ENCODE peak calls at places on chromosomes 2 and 18, in nine cellular contexts. One of them, this sample, is unnamed.

GRCh38 chr2:58098254-58099096 is 51.9 kb downstream of the VRK2 start:
- DNase-seq in right lobe of liver: no peak
- DNase-seq in H9: no peak
- DNase-seq in cardiac muscle cell: peak
- DNase-seq in CD8-positive, alpha-beta T cell: no peak
- DNase-seq in CD4-positive, alpha-beta memory T cell: no peak
- DNase-seq in body of pancreas: no peak
- DNase-seq in HCT116: no peak
- DNase-seq in upper lobe of left lung: no peak
- DNase-seq in this sample: no peak

GRCh38 chr2:218168635-218169462 is 2.1 kb upstream of the CXCR1 start:
- DNase-seq in cardiac muscle cell: peak
- DNase-seq in HCT116: peak
- DNase-seq in upper lobe of left lung: no peak
- DNase-seq in body of pancreas: peak
- DNase-seq in right lobe of liver: no peak
- DNase-seq in CD4-positive, alpha-beta memory T cell: peak
- DNase-seq in H9: peak
- DNase-seq in CD8-positive, alpha-beta T cell: peak
- DNase-seq in this sample: no peak

GRCh38 chr2:226609361-226609760 is 190.3 kb downstream of the IRS1 start:
- DNase-seq in cardiac muscle cell: peak
- DNase-seq in HCT116: no peak
- DNase-seq in CD4-positive, alpha-beta memory T cell: no peak
- DNase-seq in upper lobe of left lung: no peak
- DNase-seq in H9: no peak
- DNase-seq in body of pancreas: no peak
- DNase-seq in right lobe of liver: no peak
- DNase-seq in CD8-positive, alpha-beta T cell: no peak
- DNase-seq in this sample: no peak

GRCh38 chr18:43031169-43031568 is 84.3 kb downstream of the RIT2 start:
- DNase-seq in body of pancreas: no peak
- DNase-seq in CD8-positive, alpha-beta T cell: no peak
- DNase-seq in CD4-positive, alpha-beta memory T cell: no peak
- DNase-seq in upper lobe of left lung: no peak
- DNase-seq in right lobe of liver: no peak
- DNase-seq in cardiac muscle cell: no peak
- DNase-seq in HCT116: no peak
- DNase-seq in H9: no peak
- DNase-seq in this sample: no peak

GRCh38 chr2:588041-588645 is 89.1 kb downstream of the TMEM18 start:
- DNase-seq in CD4-positive, alpha-beta memory T cell: no peak
- DNase-seq in HCT116: no peak
- DNase-seq in CD8-positive, alpha-beta T cell: no peak
- DNase-seq in upper lobe of left lung: no peak
- DNase-seq in body of pancreas: no peak
- DNase-seq in right lobe of liver: no peak
- DNase-seq in H9: peak
- DNase-seq in cardiac muscle cell: no peak
- DNase-seq in this sample: no peak

GRCh38 chr2:239814136-239814916 is 210.8 kb downstream of the NDUFA10 start:
- DNase-seq in upper lobe of left lung: no peak
- DNase-seq in H9: no peak
- DNase-seq in body of pancreas: no peak
- DNase-seq in cardiac muscle cell: peak
- DNase-seq in right lobe of liver: peak
- DNase-seq in HCT116: no peak
- DNase-seq in CD8-positive, alpha-beta T cell: no peak
- DNase-seq in CD4-positive, alpha-beta memory T cell: no peak
- DNase-seq in this sample: no peak

GRCh38 chr2:226424971-226425370 is 374.6 kb downstream of the IRS1 start:
- DNase-seq in body of pancreas: no peak
- DNase-seq in HCT116: no peak
- DNase-seq in cardiac muscle cell: no peak
- DNase-seq in right lobe of liver: no peak
- DNase-seq in CD8-positive, alpha-beta T cell: no peak
- DNase-seq in upper lobe of left lung: no peak
- DNase-seq in CD4-positive, alpha-beta memory T cell: no peak
- DNase-seq in H9: no peak
- DNase-seq in this sample: no peak

GRCh38 chr18:61606759-61607158 is 273.5 kb downstream of the CDH20 start:
- DNase-seq in HCT116: peak
- DNase-seq in right lobe of liver: no peak
- DNase-seq in upper lobe of left lung: no peak
- DNase-seq in CD4-positive, alpha-beta memory T cell: no peak
- DNase-seq in body of pancreas: peak
- DNase-seq in cardiac muscle cell: peak
- DNase-seq in CD8-positive, alpha-beta T cell: no peak
- DNase-seq in H9: peak
- DNase-seq in this sample: peak

DNA sequence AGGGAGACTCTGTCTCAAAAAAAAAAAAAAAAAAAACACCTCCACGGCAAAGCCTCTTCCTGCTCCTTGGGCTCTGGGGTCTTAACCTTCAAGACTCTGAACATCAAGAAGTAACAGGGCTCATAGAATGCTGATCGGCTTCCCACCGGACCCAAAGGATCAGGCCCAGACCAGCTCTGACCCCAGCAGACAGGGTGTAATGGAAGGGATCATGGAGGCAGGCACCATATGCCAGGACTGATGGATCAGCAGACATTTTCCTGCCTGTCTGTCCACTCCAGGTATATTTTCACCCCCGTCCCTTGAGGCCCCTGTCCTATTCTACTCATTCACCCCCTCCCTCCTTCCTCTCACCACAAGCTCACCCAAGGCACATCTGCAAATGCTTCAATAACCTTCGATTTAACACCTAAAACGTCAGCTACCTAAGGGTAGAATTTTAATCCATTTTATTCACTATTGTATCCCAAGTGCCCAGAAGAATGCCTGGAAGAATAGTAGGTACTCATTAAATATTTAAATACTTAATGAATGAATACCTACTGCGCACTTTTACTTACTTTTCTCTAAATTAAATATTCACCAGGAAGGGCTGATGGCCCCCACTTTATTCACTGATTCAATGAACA is 4.6 kb upstream of the SPEG start:
- DNase-seq in cardiac muscle cell: no peak
- DNase-seq in HCT116: no peak
- DNase-seq in CD8-positive, alpha-beta T cell: no peak
- DNase-seq in H9: peak
- DNase-seq in upper lobe of left lung: no peak
- DNase-seq in right lobe of liver: no peak
- DNase-seq in CD4-positive, alpha-beta memory T cell: no peak
- DNase-seq in body of pancreas: no peak
- DNase-seq in this sample: no peak
- H3K27ac ChIP-seq in cardiac muscle cell: no peak
- H3K27ac ChIP-seq in HCT116: no peak
- H3K27ac ChIP-seq in CD8-positive, alpha-beta T cell: no peak
- H3K27ac ChIP-seq in H9: no peak
- H3K27ac ChIP-seq in upper lobe of left lung: no peak
- H3K27ac ChIP-seq in right lobe of liver: no peak
- H3K27ac ChIP-seq in CD4-positive, alpha-beta memory T cell: no peak
- H3K27ac ChIP-seq in body of pancreas: no peak
- H3K27ac ChIP-seq in this sample: no peak

GRCh38 chr18:22318745-22319407 is 98.8 kb downstream of the CTAGE1 start:
- DNase-seq in CD4-positive, alpha-beta memory T cell: no peak
- DNase-seq in cardiac muscle cell: peak
- DNase-seq in right lobe of liver: no peak
- DNase-seq in body of pancreas: no peak
- DNase-seq in CD8-positive, alpha-beta T cell: no peak
- DNase-seq in upper lobe of left lung: no peak
- DNase-seq in HCT116: no peak
- DNase-seq in H9: no peak
- DNase-seq in this sample: no peak

GRCh38 chr18:22314406-22314805 is 103.3 kb downstream of the CTAGE1 start:
- DNase-seq in CD4-positive, alpha-beta memory T cell: no peak
- DNase-seq in cardiac muscle cell: peak
- DNase-seq in H9: no peak
- DNase-seq in CD8-positive, alpha-beta T cell: no peak
- DNase-seq in HCT116: no peak
- DNase-seq in body of pancreas: peak
- DNase-seq in upper lobe of left lung: no peak
- DNase-seq in right lobe of liver: no peak
- DNase-seq in this sample: no peak

GRCh38 chr18:22309191-22309590 is 108.5 kb downstream of the CTAGE1 start:
- DNase-seq in upper lobe of left lung: no peak
- DNase-seq in HCT116: no peak
- DNase-seq in H9: no peak
- DNase-seq in CD4-positive, alpha-beta memory T cell: no peak
- DNase-seq in cardiac muscle cell: peak
- DNase-seq in right lobe of liver: no peak
- DNase-seq in CD8-positive, alpha-beta T cell: no peak
- DNase-seq in body of pancreas: no peak
- DNase-seq in this sample: no peak

GRCh38 chr18:22311301-22311700 is 106.4 kb downstream of the CTAGE1 start:
- DNase-seq in upper lobe of left lung: no peak
- DNase-seq in CD4-positive, alpha-beta memory T cell: no peak
- DNase-seq in right lobe of liver: no peak
- DNase-seq in HCT116: no peak
- DNase-seq in body of pancreas: no peak
- DNase-seq in CD8-positive, alpha-beta T cell: no peak
- DNase-seq in cardiac muscle cell: peak
- DNase-seq in H9: no peak
- DNase-seq in this sample: no peak

DNA sequence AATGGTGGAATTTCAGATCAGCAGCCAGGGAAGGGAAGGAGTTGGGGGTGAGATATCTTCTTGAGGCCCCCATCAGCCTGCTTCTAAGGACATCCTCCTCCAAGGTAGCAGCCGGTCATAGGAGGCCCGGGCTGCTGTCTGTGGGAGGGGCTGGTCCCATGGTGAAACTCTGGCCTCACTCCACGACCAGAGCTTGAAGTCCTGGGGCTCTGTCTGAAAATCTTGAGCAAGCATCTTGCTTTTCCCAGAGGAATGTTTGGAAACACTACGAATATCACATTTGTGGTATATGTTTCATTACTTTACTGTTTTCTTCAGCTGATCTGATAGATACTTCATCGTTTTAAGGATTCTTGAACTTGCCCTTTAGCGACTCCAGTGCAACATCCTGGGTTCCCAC is 103.7 kb downstream of the CTAGE1 start:
- DNase-seq in H9: no peak
- DNase-seq in upper lobe of left lung: no peak
- DNase-seq in body of pancreas: no peak
- DNase-seq in right lobe of liver: no peak
- DNase-seq in cardiac muscle cell: peak
- DNase-seq in HCT116: no peak
- DNase-seq in CD4-positive, alpha-beta memory T cell: no peak
- DNase-seq in CD8-positive, alpha-beta T cell: no peak
- DNase-seq in this sample: no peak
- H3K27ac ChIP-seq in H9: no peak
- H3K27ac ChIP-seq in upper lobe of left lung: no peak
- H3K27ac ChIP-seq in body of pancreas: no peak
- H3K27ac ChIP-seq in right lobe of liver: no peak
- H3K27ac ChIP-seq in cardiac muscle cell: no peak
- H3K27ac ChIP-seq in HCT116: no peak
- H3K27ac ChIP-seq in CD4-positive, alpha-beta memory T cell: no peak
- H3K27ac ChIP-seq in CD8-positive, alpha-beta T cell: no peak
- H3K27ac ChIP-seq in this sample: no peak

DNA sequence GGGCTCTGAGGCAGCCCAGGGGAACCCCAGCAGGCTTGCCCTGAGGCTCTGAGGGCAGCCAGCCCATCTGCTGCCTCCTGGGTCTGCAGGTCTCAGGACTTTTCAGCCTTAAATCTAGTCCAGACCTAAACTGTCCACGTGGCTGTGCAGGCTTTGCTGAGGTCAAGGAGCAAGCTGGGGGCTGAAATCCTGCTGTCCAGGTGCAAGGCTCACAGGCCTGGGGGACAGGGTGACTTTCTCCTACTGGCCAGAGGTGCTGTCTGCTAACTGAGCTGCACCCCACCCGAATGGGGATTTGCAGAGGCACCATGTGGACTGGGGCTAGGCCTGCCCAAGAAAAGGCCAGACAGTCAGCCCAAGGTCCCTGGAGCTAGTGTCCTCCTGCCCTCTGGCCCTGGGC is 32.1 kb downstream of the SDC1 start:
- DNase-seq in CD8-positive, alpha-beta T cell: no peak
- DNase-seq in HCT116: no peak
- DNase-seq in H9: no peak
- DNase-seq in upper lobe of left lung: no peak
- DNase-seq in CD4-positive, alpha-beta memory T cell: no peak
- DNase-seq in right lobe of liver: no peak
- DNase-seq in cardiac muscle cell: no peak
- DNase-seq in body of pancreas: no peak
- DNase-seq in this sample: no peak
- H3K27ac ChIP-seq in CD8-positive, alpha-beta T cell: no peak
- H3K27ac ChIP-seq in HCT116: no peak
- H3K27ac ChIP-seq in H9: no peak
- H3K27ac ChIP-seq in upper lobe of left lung: peak
- H3K27ac ChIP-seq in CD4-positive, alpha-beta memory T cell: no peak
- H3K27ac ChIP-seq in right lobe of liver: no peak
- H3K27ac ChIP-seq in cardiac muscle cell: no peak
- H3K27ac ChIP-seq in body of pancreas: no peak
- H3K27ac ChIP-seq in this sample: no peak

GRCh38 chr2:127661072-127661618 is 14.2 kb downstream of the LIMS2 start:
- DNase-seq in CD8-positive, alpha-beta T cell: no peak
- DNase-seq in right lobe of liver: no peak
- DNase-seq in CD4-positive, alpha-beta memory T cell: no peak
- DNase-seq in upper lobe of left lung: peak
- DNase-seq in H9: no peak
- DNase-seq in HCT116: no peak
- DNase-seq in body of pancreas: peak
- DNase-seq in cardiac muscle cell: peak
- DNase-seq in this sample: peak

GRCh38 chr2:127658641-127659407 is 12.9 kb downstream of the GPR17 start:
- DNase-seq in HCT116: no peak
- DNase-seq in right lobe of liver: peak
- DNase-seq in H9: no peak
- DNase-seq in body of pancreas: no peak
- DNase-seq in upper lobe of left lung: peak
- DNase-seq in cardiac muscle cell: no peak
- DNase-seq in CD8-positive, alpha-beta T cell: no peak
- DNase-seq in CD4-positive, alpha-beta memory T cell: no peak
- DNase-seq in this sample: no peak

GRCh38 chr2:127659408-127660290 is 13.7 kb downstream of the GPR17 start:
- DNase-seq in body of pancreas: no peak
- DNase-seq in HCT116: no peak
- DNase-seq in right lobe of liver: peak
- DNase-seq in H9: no peak
- DNase-seq in upper lobe of left lung: peak
- DNase-seq in CD8-positive, alpha-beta T cell: no peak
- DNase-seq in cardiac muscle cell: peak
- DNase-seq in CD4-positive, alpha-beta memory T cell: no peak
- DNase-seq in this sample: no peak

GRCh38 chr2:127661949-127662510 is 13.3 kb downstream of the LIMS2 start:
- DNase-seq in cardiac muscle cell: no peak
- DNase-seq in H9: no peak
- DNase-seq in body of pancreas: no peak
- DNase-seq in HCT116: no peak
- DNase-seq in CD4-positive, alpha-beta memory T cell: no peak
- DNase-seq in CD8-positive, alpha-beta T cell: no peak
- DNase-seq in right lobe of liver: no peak
- DNase-seq in upper lobe of left lung: peak
- DNase-seq in this sample: peak

DNA sequence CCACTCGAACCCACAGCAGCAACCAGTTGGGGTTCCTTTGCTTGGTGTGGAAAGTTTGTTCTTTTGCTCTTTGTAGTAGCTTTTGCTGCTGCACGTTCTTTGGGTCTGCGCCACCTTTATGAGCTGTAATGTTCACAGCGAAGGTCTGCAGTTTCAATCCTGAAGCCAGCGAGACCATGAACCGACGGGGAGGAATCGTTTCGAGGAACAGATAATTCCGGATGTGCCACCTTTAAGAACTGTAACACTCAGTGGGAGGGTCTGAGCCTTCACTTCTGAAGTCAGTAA is 14.3 kb downstream of the GPR17 start:
- DNase-seq in HCT116: no peak
- DNase-seq in upper lobe of left lung: no peak
- DNase-seq in body of pancreas: no peak
- DNase-seq in CD4-positive, alpha-beta memory T cell: no peak
- DNase-seq in right lobe of liver: no peak
- DNase-seq in CD8-positive, alpha-beta T cell: no peak
- DNase-seq in cardiac muscle cell: no peak
- DNase-seq in H9: no peak
- DNase-seq in this sample: peak
- H3K27ac ChIP-seq in HCT116: no peak
- H3K27ac ChIP-seq in upper lobe of left lung: peak
- H3K27ac ChIP-seq in body of pancreas: no peak
- H3K27ac ChIP-seq in CD4-positive, alpha-beta memory T cell: no peak
- H3K27ac ChIP-seq in right lobe of liver: no peak
- H3K27ac ChIP-seq in CD8-positive, alpha-beta T cell: no peak
- H3K27ac ChIP-seq in cardiac muscle cell: no peak
- H3K27ac ChIP-seq in H9: no peak
- H3K27ac ChIP-seq in this sample: no peak